ENCODE peak calls at places on chromosomes 7 and 10, in ten cellular contexts. One of them, this sample, is unnamed. For H3K4me1, the result is how much of the 10 kb centered on the place peaks cover.

GRCh38 chr10:47372726-47373125 is 11.4 kb downstream of the ZNF488 start:
- DNase-seq in NT2/D1: no peak
- DNase-seq in suprapubic skin: peak
- DNase-seq in upper lobe of right lung: no peak
- DNase-seq in left ventricle myocardium inferior: no peak
- DNase-seq in GM23338: no peak
- DNase-seq in naive thymus-derived CD4-positive, alpha-beta T cell: no peak
- DNase-seq in CD8-positive, alpha-beta T cell: no peak
- DNase-seq in BE2C: no peak
- DNase-seq in ovary: no peak
- DNase-seq in this sample: no peak

GRCh38 chr7:21767300-21767900 is 178.3 kb downstream of the CDCA7L start:
- DNase-seq in NT2/D1: peak
- DNase-seq in suprapubic skin: no peak
- DNase-seq in upper lobe of right lung: no peak
- DNase-seq in left ventricle myocardium inferior: no peak
- DNase-seq in GM23338: peak
- DNase-seq in naive thymus-derived CD4-positive, alpha-beta T cell: no peak
- DNase-seq in CD8-positive, alpha-beta T cell: no peak
- DNase-seq in BE2C: peak
- DNase-seq in ovary: no peak
- DNase-seq in this sample: no peak

GRCh38 chr7:75878769-75879596 is at the start of gene RHBDD2:
- DNase-seq in NT2/D1: peak
- DNase-seq in suprapubic skin: peak
- DNase-seq in upper lobe of right lung: peak
- DNase-seq in left ventricle myocardium inferior: peak
- DNase-seq in GM23338: peak
- DNase-seq in naive thymus-derived CD4-positive, alpha-beta T cell: peak
- DNase-seq in CD8-positive, alpha-beta T cell: peak
- DNase-seq in BE2C: peak
- DNase-seq in ovary: peak
- DNase-seq in this sample: peak

GRCh38 chr10:119328222-119328621 is 120.9 kb downstream of the GRK5 start:
- DNase-seq in NT2/D1: no peak
- DNase-seq in suprapubic skin: no peak
- DNase-seq in upper lobe of right lung: no peak
- DNase-seq in left ventricle myocardium inferior: no peak
- DNase-seq in GM23338: no peak
- DNase-seq in naive thymus-derived CD4-positive, alpha-beta T cell: no peak
- DNase-seq in CD8-positive, alpha-beta T cell: no peak
- DNase-seq in BE2C: no peak
- DNase-seq in ovary: no peak
- DNase-seq in this sample: no peak

GRCh38 chr7:105010538-105011523 is 3.2 kb upstream of the KMT2E start:
- DNase-seq in NT2/D1: no peak
- DNase-seq in suprapubic skin: no peak
- DNase-seq in upper lobe of right lung: no peak
- DNase-seq in left ventricle myocardium inferior: no peak
- DNase-seq in GM23338: peak
- DNase-seq in naive thymus-derived CD4-positive, alpha-beta T cell: no peak
- DNase-seq in CD8-positive, alpha-beta T cell: no peak
- DNase-seq in BE2C: no peak
- DNase-seq in ovary: no peak
- DNase-seq in this sample: no peak

GRCh38 chr10:94363251-94363565 is 469 bp upstream of the NOC3L start:
- DNase-seq in NT2/D1: no peak
- DNase-seq in suprapubic skin: no peak
- DNase-seq in upper lobe of right lung: no peak
- DNase-seq in left ventricle myocardium inferior: no peak
- DNase-seq in GM23338: no peak
- DNase-seq in naive thymus-derived CD4-positive, alpha-beta T cell: no peak
- DNase-seq in CD8-positive, alpha-beta T cell: no peak
- DNase-seq in BE2C: no peak
- DNase-seq in ovary: no peak
- DNase-seq in this sample: no peak

GRCh38 chr7:140674899-140675701 is 2.4 kb downstream of the ADCK2 start:
- DNase-seq in NT2/D1: peak
- DNase-seq in suprapubic skin: peak
- DNase-seq in upper lobe of right lung: peak
- DNase-seq in left ventricle myocardium inferior: no peak
- DNase-seq in GM23338: peak
- DNase-seq in naive thymus-derived CD4-positive, alpha-beta T cell: no peak
- DNase-seq in CD8-positive, alpha-beta T cell: no peak
- DNase-seq in BE2C: peak
- DNase-seq in ovary: peak
- DNase-seq in this sample: no peak

GRCh38 chr7:156397249-156397648 is 243.3 kb upstream of the RNF32 start:
- DNase-seq in NT2/D1: no peak
- DNase-seq in suprapubic skin: no peak
- DNase-seq in upper lobe of right lung: no peak
- DNase-seq in left ventricle myocardium inferior: no peak
- DNase-seq in GM23338: no peak
- DNase-seq in naive thymus-derived CD4-positive, alpha-beta T cell: no peak
- DNase-seq in CD8-positive, alpha-beta T cell: no peak
- DNase-seq in BE2C: no peak
- DNase-seq in ovary: no peak
- DNase-seq in this sample: no peak

GRCh38 chr7:131500357-131500756 is 56.1 kb downstream of the PODXL start:
- DNase-seq in NT2/D1: no peak
- DNase-seq in suprapubic skin: no peak
- DNase-seq in upper lobe of right lung: no peak
- DNase-seq in left ventricle myocardium inferior: no peak
- DNase-seq in GM23338: no peak
- DNase-seq in naive thymus-derived CD4-positive, alpha-beta T cell: no peak
- DNase-seq in CD8-positive, alpha-beta T cell: no peak
- DNase-seq in BE2C: no peak
- DNase-seq in ovary: no peak
- DNase-seq in this sample: no peak

GRCh38 chr7:12701433-12701832 is 14.0 kb downstream of the ARL4A start:
- DNase-seq in NT2/D1: no peak
- DNase-seq in suprapubic skin: no peak
- DNase-seq in upper lobe of right lung: no peak
- DNase-seq in left ventricle myocardium inferior: no peak
- DNase-seq in GM23338: no peak
- DNase-seq in naive thymus-derived CD4-positive, alpha-beta T cell: no peak
- DNase-seq in CD8-positive, alpha-beta T cell: no peak
- DNase-seq in BE2C: no peak
- DNase-seq in ovary: no peak
- DNase-seq in this sample: no peak

GRCh38 chr7:29289156-29290021 is 94.8 kb downstream of the CHN2 start:
- DNase-seq in NT2/D1: no peak
- DNase-seq in suprapubic skin: no peak
- DNase-seq in upper lobe of right lung: no peak
- DNase-seq in left ventricle myocardium inferior: peak
- DNase-seq in GM23338: no peak
- DNase-seq in naive thymus-derived CD4-positive, alpha-beta T cell: no peak
- DNase-seq in CD8-positive, alpha-beta T cell: no peak
- DNase-seq in BE2C: peak
- DNase-seq in ovary: no peak
- DNase-seq in this sample: no peak

GRCh38 chr7:726084-726853 is at the start of gene DNAAF5:
- DNase-seq in NT2/D1: peak
- DNase-seq in suprapubic skin: peak
- DNase-seq in upper lobe of right lung: peak
- DNase-seq in left ventricle myocardium inferior: peak
- DNase-seq in GM23338: peak
- DNase-seq in naive thymus-derived CD4-positive, alpha-beta T cell: peak
- DNase-seq in CD8-positive, alpha-beta T cell: peak
- DNase-seq in BE2C: peak
- DNase-seq in ovary: peak
- DNase-seq in this sample: peak

GRCh38 chr7:727104-727805 is at the start of gene PRKAR1B:
- DNase-seq in NT2/D1: no peak
- DNase-seq in suprapubic skin: no peak
- DNase-seq in upper lobe of right lung: no peak
- DNase-seq in left ventricle myocardium inferior: no peak
- DNase-seq in GM23338: peak
- DNase-seq in naive thymus-derived CD4-positive, alpha-beta T cell: no peak
- DNase-seq in CD8-positive, alpha-beta T cell: peak
- DNase-seq in BE2C: no peak
- DNase-seq in ovary: peak
- DNase-seq in this sample: no peak

GRCh38 chr7:724298-724697 is 2.2 kb upstream of the DNAAF5 start:
- DNase-seq in NT2/D1: no peak
- DNase-seq in suprapubic skin: no peak
- DNase-seq in upper lobe of right lung: no peak
- DNase-seq in left ventricle myocardium inferior: no peak
- DNase-seq in GM23338: no peak
- DNase-seq in naive thymus-derived CD4-positive, alpha-beta T cell: no peak
- DNase-seq in CD8-positive, alpha-beta T cell: no peak
- DNase-seq in BE2C: no peak
- DNase-seq in ovary: peak
- DNase-seq in this sample: no peak

GRCh38 chr7:726854-727103 is 280 bp downstream of the DNAAF5 start:
- DNase-seq in NT2/D1: no peak
- DNase-seq in suprapubic skin: no peak
- DNase-seq in upper lobe of right lung: no peak
- DNase-seq in left ventricle myocardium inferior: no peak
- DNase-seq in GM23338: no peak
- DNase-seq in naive thymus-derived CD4-positive, alpha-beta T cell: no peak
- DNase-seq in CD8-positive, alpha-beta T cell: no peak
- DNase-seq in BE2C: peak
- DNase-seq in ovary: no peak
- DNase-seq in this sample: no peak

GRCh38 chr7:725223-726005 is 1.1 kb upstream of the DNAAF5 start:
- DNase-seq in NT2/D1: no peak
- DNase-seq in suprapubic skin: no peak
- DNase-seq in upper lobe of right lung: no peak
- DNase-seq in left ventricle myocardium inferior: no peak
- DNase-seq in GM23338: no peak
- DNase-seq in naive thymus-derived CD4-positive, alpha-beta T cell: no peak
- DNase-seq in CD8-positive, alpha-beta T cell: no peak
- DNase-seq in BE2C: no peak
- DNase-seq in ovary: peak
- DNase-seq in this sample: no peak
- H3K4me3 ChIP-seq in NT2/D1: peak
- H3K4me3 ChIP-seq in suprapubic skin: no peak
- H3K4me3 ChIP-seq in upper lobe of right lung: no peak
- H3K4me3 ChIP-seq in left ventricle myocardium inferior: peak
- H3K4me3 ChIP-seq in GM23338: peak
- H3K4me3 ChIP-seq in naive thymus-derived CD4-positive, alpha-beta T cell: peak
- H3K4me3 ChIP-seq in CD8-positive, alpha-beta T cell: peak
- H3K4me3 ChIP-seq in BE2C: no peak
- H3K4me3 ChIP-seq in ovary: no peak
- H3K4me3 ChIP-seq in this sample: peak

DNA sequence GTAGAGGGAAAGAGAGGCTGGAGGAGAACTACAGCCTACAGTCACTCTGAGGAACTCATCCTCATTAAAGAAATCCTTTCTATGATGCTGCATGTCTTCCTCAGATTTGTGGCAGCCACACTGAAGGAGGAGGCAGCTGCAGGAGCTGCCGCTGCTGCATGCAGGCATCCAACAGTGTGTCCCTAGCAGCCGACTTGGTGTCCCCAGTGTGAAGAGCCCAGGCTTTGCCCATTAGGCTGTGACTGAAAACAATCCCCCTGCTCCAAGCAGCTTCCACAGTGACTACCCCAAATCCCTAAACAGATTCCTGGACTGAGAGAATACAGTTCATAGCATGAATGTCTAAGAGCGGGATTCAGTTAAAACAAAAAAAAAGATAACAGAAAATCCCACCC is 23.1 kb downstream of the SKIDA1 start:
- DNase-seq in NT2/D1: no peak
- DNase-seq in suprapubic skin: no peak
- DNase-seq in upper lobe of right lung: no peak
- DNase-seq in left ventricle myocardium inferior: no peak
- DNase-seq in GM23338: no peak
- DNase-seq in naive thymus-derived CD4-positive, alpha-beta T cell: no peak
- DNase-seq in CD8-positive, alpha-beta T cell: no peak
- DNase-seq in BE2C: no peak
- DNase-seq in ovary: no peak
- DNase-seq in this sample: no peak
- H3K4me1 ChIP-seq in NT2/D1: under half
- H3K4me1 ChIP-seq in suprapubic skin: under half
- H3K4me1 ChIP-seq in upper lobe of right lung: under half
- H3K4me1 ChIP-seq in left ventricle myocardium inferior: under half
- H3K4me1 ChIP-seq in GM23338: half or more
- H3K4me1 ChIP-seq in naive thymus-derived CD4-positive, alpha-beta T cell: under half
- H3K4me1 ChIP-seq in CD8-positive, alpha-beta T cell: under half
- H3K4me1 ChIP-seq in BE2C: under half
- H3K4me1 ChIP-seq in ovary: under half
- H3K4me1 ChIP-seq in this sample: under half

GRCh38 chr7:1123721-1124120 is 35.8 kb downstream of the GPER1 start:
- DNase-seq in NT2/D1: peak
- DNase-seq in suprapubic skin: peak
- DNase-seq in upper lobe of right lung: peak
- DNase-seq in left ventricle myocardium inferior: peak
- DNase-seq in GM23338: peak
- DNase-seq in naive thymus-derived CD4-positive, alpha-beta T cell: no peak
- DNase-seq in CD8-positive, alpha-beta T cell: no peak
- DNase-seq in BE2C: peak
- DNase-seq in ovary: peak
- DNase-seq in this sample: peak
- H3K4me3 ChIP-seq in NT2/D1: no peak
- H3K4me3 ChIP-seq in suprapubic skin: peak
- H3K4me3 ChIP-seq in upper lobe of right lung: peak
- H3K4me3 ChIP-seq in left ventricle myocardium inferior: peak
- H3K4me3 ChIP-seq in GM23338: no peak
- H3K4me3 ChIP-seq in naive thymus-derived CD4-positive, alpha-beta T cell: no peak
- H3K4me3 ChIP-seq in CD8-positive, alpha-beta T cell: no peak
- H3K4me3 ChIP-seq in BE2C: no peak
- H3K4me3 ChIP-seq in ovary: no peak
- H3K4me3 ChIP-seq in this sample: peak

GRCh38 chr10:5590816-5591215 is 66.1 kb downstream of the CALML3 start:
- DNase-seq in NT2/D1: no peak
- DNase-seq in suprapubic skin: no peak
- DNase-seq in upper lobe of right lung: peak
- DNase-seq in left ventricle myocardium inferior: no peak
- DNase-seq in GM23338: no peak
- DNase-seq in naive thymus-derived CD4-positive, alpha-beta T cell: no peak
- DNase-seq in CD8-positive, alpha-beta T cell: no peak
- DNase-seq in BE2C: no peak
- DNase-seq in ovary: peak
- DNase-seq in this sample: no peak

GRCh38 chr10:5592070-5592469 is 67.3 kb downstream of the CALML3 start:
- DNase-seq in NT2/D1: no peak
- DNase-seq in suprapubic skin: no peak
- DNase-seq in upper lobe of right lung: peak
- DNase-seq in left ventricle myocardium inferior: no peak
- DNase-seq in GM23338: no peak
- DNase-seq in naive thymus-derived CD4-positive, alpha-beta T cell: no peak
- DNase-seq in CD8-positive, alpha-beta T cell: no peak
- DNase-seq in BE2C: no peak
- DNase-seq in ovary: peak
- DNase-seq in this sample: peak

GRCh38 chr10:5589071-5589962 is 64.6 kb downstream of the CALML3 start:
- DNase-seq in NT2/D1: no peak
- DNase-seq in suprapubic skin: no peak
- DNase-seq in upper lobe of right lung: peak
- DNase-seq in left ventricle myocardium inferior: no peak
- DNase-seq in GM23338: no peak
- DNase-seq in naive thymus-derived CD4-positive, alpha-beta T cell: no peak
- DNase-seq in CD8-positive, alpha-beta T cell: no peak
- DNase-seq in BE2C: no peak
- DNase-seq in ovary: no peak
- DNase-seq in this sample: no peak

GRCh38 chr10:5589963-5590511 is 65.3 kb downstream of the CALML3 start:
- DNase-seq in NT2/D1: no peak
- DNase-seq in suprapubic skin: no peak
- DNase-seq in upper lobe of right lung: peak
- DNase-seq in left ventricle myocardium inferior: no peak
- DNase-seq in GM23338: no peak
- DNase-seq in naive thymus-derived CD4-positive, alpha-beta T cell: no peak
- DNase-seq in CD8-positive, alpha-beta T cell: no peak
- DNase-seq in BE2C: no peak
- DNase-seq in ovary: peak
- DNase-seq in this sample: no peak

GRCh38 chr10:5591336-5591824 is 66.6 kb downstream of the CALML3 start:
- DNase-seq in NT2/D1: no peak
- DNase-seq in suprapubic skin: no peak
- DNase-seq in upper lobe of right lung: peak
- DNase-seq in left ventricle myocardium inferior: no peak
- DNase-seq in GM23338: no peak
- DNase-seq in naive thymus-derived CD4-positive, alpha-beta T cell: no peak
- DNase-seq in CD8-positive, alpha-beta T cell: no peak
- DNase-seq in BE2C: no peak
- DNase-seq in ovary: peak
- DNase-seq in this sample: no peak
- H3K4me1 ChIP-seq in NT2/D1: under half
- H3K4me1 ChIP-seq in suprapubic skin: under half
- H3K4me1 ChIP-seq in upper lobe of right lung: under half
- H3K4me1 ChIP-seq in left ventricle myocardium inferior: under half
- H3K4me1 ChIP-seq in GM23338: under half
- H3K4me1 ChIP-seq in naive thymus-derived CD4-positive, alpha-beta T cell: under half
- H3K4me1 ChIP-seq in CD8-positive, alpha-beta T cell: under half
- H3K4me1 ChIP-seq in BE2C: under half
- H3K4me1 ChIP-seq in ovary: under half
- H3K4me1 ChIP-seq in this sample: under half